ENCODE peak calls at places on chromosomes 1 and 21, in five cellular contexts. One of them, this sample, is unnamed.

GRCh38 chr1:246705368-246705767 is 18.8 kb upstream of the SCCPDH start:
- DNase-seq in central memory CD8-positive, alpha-beta T cell: no peak
- DNase-seq in NCI-H1417: no peak
- DNase-seq in GM13977: no peak
- DNase-seq in CD4-positive, alpha-beta memory T cell: no peak
- DNase-seq in this sample: no peak

GRCh38 chr1:118158918-118159317 is 26.1 kb downstream of the SPAG17 start:
- DNase-seq in central memory CD8-positive, alpha-beta T cell: no peak
- DNase-seq in NCI-H1417: no peak
- DNase-seq in GM13977: no peak
- DNase-seq in CD4-positive, alpha-beta memory T cell: no peak
- DNase-seq in this sample: no peak

GRCh38 chr1:16012590-16013219 is 5.1 kb downstream of the HSPB7 start:
- DNase-seq in central memory CD8-positive, alpha-beta T cell: no peak
- DNase-seq in NCI-H1417: peak
- DNase-seq in GM13977: peak
- DNase-seq in CD4-positive, alpha-beta memory T cell: no peak
- DNase-seq in this sample: peak

GRCh38 chr1:85047472-85048295 is 616 bp downstream of the MCOLN3 start:
- DNase-seq in central memory CD8-positive, alpha-beta T cell: no peak
- DNase-seq in NCI-H1417: peak
- DNase-seq in GM13977: peak
- DNase-seq in CD4-positive, alpha-beta memory T cell: no peak
- DNase-seq in this sample: peak

GRCh38 chr1:230135726-230136125 is 68.7 kb downstream of the GALNT2 start:
- DNase-seq in central memory CD8-positive, alpha-beta T cell: no peak
- DNase-seq in NCI-H1417: no peak
- DNase-seq in GM13977: no peak
- DNase-seq in CD4-positive, alpha-beta memory T cell: no peak
- DNase-seq in this sample: no peak

GRCh38 chr1:81118550-81118949 is 682.2 kb upstream of the ADGRL2 start:
- DNase-seq in central memory CD8-positive, alpha-beta T cell: no peak
- DNase-seq in NCI-H1417: no peak
- DNase-seq in GM13977: no peak
- DNase-seq in CD4-positive, alpha-beta memory T cell: no peak
- DNase-seq in this sample: no peak

GRCh38 chr21:33374080-33374873 is 28.9 kb upstream of the IFNGR2 start:
- DNase-seq in central memory CD8-positive, alpha-beta T cell: no peak
- DNase-seq in NCI-H1417: peak
- DNase-seq in GM13977: peak
- DNase-seq in CD4-positive, alpha-beta memory T cell: peak
- DNase-seq in this sample: no peak

GRCh38 chr1:52727114-52727586 is 897 bp downstream of the ZYG11B start:
- DNase-seq in central memory CD8-positive, alpha-beta T cell: no peak
- DNase-seq in NCI-H1417: peak
- DNase-seq in GM13977: peak
- DNase-seq in CD4-positive, alpha-beta memory T cell: peak
- DNase-seq in this sample: no peak

GRCh38 chr1:162632234-162632666 is at the start of gene DDR2:
- DNase-seq in central memory CD8-positive, alpha-beta T cell: no peak
- DNase-seq in NCI-H1417: no peak
- DNase-seq in GM13977: no peak
- DNase-seq in CD4-positive, alpha-beta memory T cell: no peak
- DNase-seq in this sample: no peak

GRCh38 chr1:163673756-163674155 is 352.0 kb downstream of the NUF2 start:
- DNase-seq in central memory CD8-positive, alpha-beta T cell: no peak
- DNase-seq in NCI-H1417: no peak
- DNase-seq in GM13977: no peak
- DNase-seq in CD4-positive, alpha-beta memory T cell: no peak
- DNase-seq in this sample: no peak

GRCh38 chr1:101567582-101568189 is 330.9 kb downstream of the S1PR1 start:
- DNase-seq in central memory CD8-positive, alpha-beta T cell: peak
- DNase-seq in NCI-H1417: peak
- DNase-seq in GM13977: peak
- DNase-seq in CD4-positive, alpha-beta memory T cell: peak
- DNase-seq in this sample: peak

GRCh38 chr1:197180252-197180878 is 33.9 kb upstream of the ASPM start:
- DNase-seq in central memory CD8-positive, alpha-beta T cell: no peak
- DNase-seq in NCI-H1417: peak
- DNase-seq in GM13977: no peak
- DNase-seq in CD4-positive, alpha-beta memory T cell: peak
- DNase-seq in this sample: no peak

GRCh38 chr1:19260211-19261138 is 8.9 kb downstream of the MRTO4 start:
- DNase-seq in central memory CD8-positive, alpha-beta T cell: no peak
- DNase-seq in NCI-H1417: peak
- DNase-seq in GM13977: no peak
- DNase-seq in CD4-positive, alpha-beta memory T cell: no peak
- DNase-seq in this sample: no peak

GRCh38 chr1:176541663-176542062 is 78.7 kb downstream of the PAPPA2 start:
- DNase-seq in central memory CD8-positive, alpha-beta T cell: no peak
- DNase-seq in NCI-H1417: no peak
- DNase-seq in GM13977: no peak
- DNase-seq in CD4-positive, alpha-beta memory T cell: no peak
- DNase-seq in this sample: no peak

This sample was measured in GM13976.